ENCODE peak calls at places on chromosomes 11 and 22, in ten cellular contexts. W, P, A, I, O, C, D, M, V and S are unnamed samples.

GRCh38 chr11:118202599-118203422 is 22.0 kb downstream of the JAML start:
- DNase-seq in W (no peak), P (no peak), A (no peak), I (peak), O (peak), C (no peak), D (no peak), M (no peak), V (no peak), S (no peak)

GRCh38 chr11:12602421-12602820 is 71.8 kb upstream of the TEAD1 start:
- DNase-seq in W (no peak), P (peak), A (peak), I (no peak), O (no peak), C (no peak), D (no peak), M (no peak), V (no peak), S (peak)

GRCh38 chr22:35638408-35638807 is 9.8 kb upstream of the APOL6 start:
- DNase-seq in W (peak), P (no peak), A (peak), I (peak), O (peak), C (no peak), D (peak), M (peak), V (no peak), S (peak)

GRCh38 chr11:117930668-117931330 is 1.6 kb upstream of the TMPRSS13 start:
- DNase-seq in W (no peak), P (no peak), A (no peak), I (no peak), O (no peak), C (no peak), D (no peak), M (no peak), V (no peak), S (no peak)

GRCh38 chr11:57971272-57972012 is 52.2 kb upstream of the OR9Q1 start:
- DNase-seq in W (no peak), P (no peak), A (no peak), I (no peak), O (no peak), C (no peak), D (no peak), M (no peak), V (no peak), S (no peak)

GRCh38 chr22:46070215-46070721 is 80.1 kb upstream of the PPARA start:
- DNase-seq in W (peak), P (no peak), A (peak), I (peak), O (peak), C (peak), D (peak), M (peak), V (peak), S (no peak)

GRCh38 chr22:49763138-49763537 is 64.5 kb downstream of the BRD1 start:
- DNase-seq in W (no peak), P (no peak), A (no peak), I (no peak), O (peak), C (no peak), D (no peak), M (peak), V (no peak), S (no peak)

GRCh38 chr22:17159504-17159951 is 451 bp upstream of the HDHD5 start:
- DNase-seq in W (peak), P (peak), A (peak), I (peak), O (peak), C (peak), D (peak), M (no peak), V (peak), S (peak)

GRCh38 chr22:50627914-50628542 is at the start of gene ARSA:
- DNase-seq in W (peak), P (no peak), A (peak), I (peak), O (peak), C (peak), D (peak), M (peak), V (peak), S (peak)

GRCh38 chr11:77147668-77148321 is 19.7 kb downstream of the MYO7A start:
- DNase-seq in W (no peak), P (no peak), A (no peak), I (peak), O (peak), C (no peak), D (no peak), M (no peak), V (peak), S (peak)

GRCh38 chr11:115117931-115118479 is 386.2 kb downstream of the CADM1 start:
- DNase-seq in W (no peak), P (no peak), A (no peak), I (no peak), O (no peak), C (no peak), D (no peak), M (no peak), V (no peak), S (no peak)

GRCh38 chr11:134666273-134667174 is 254.5 kb upstream of the B3GAT1 start:
- DNase-seq in W (no peak), P (no peak), A (no peak), I (no peak), O (no peak), C (no peak), D (no peak), M (peak), V (no peak), S (no peak)

GRCh38 chr11:70892889-70893288 is 359.5 kb downstream of the SHANK2 start:
- DNase-seq in W (no peak), P (no peak), A (no peak), I (no peak), O (no peak), C (no peak), D (no peak), M (no peak), V (no peak), S (no peak)

DNA sequence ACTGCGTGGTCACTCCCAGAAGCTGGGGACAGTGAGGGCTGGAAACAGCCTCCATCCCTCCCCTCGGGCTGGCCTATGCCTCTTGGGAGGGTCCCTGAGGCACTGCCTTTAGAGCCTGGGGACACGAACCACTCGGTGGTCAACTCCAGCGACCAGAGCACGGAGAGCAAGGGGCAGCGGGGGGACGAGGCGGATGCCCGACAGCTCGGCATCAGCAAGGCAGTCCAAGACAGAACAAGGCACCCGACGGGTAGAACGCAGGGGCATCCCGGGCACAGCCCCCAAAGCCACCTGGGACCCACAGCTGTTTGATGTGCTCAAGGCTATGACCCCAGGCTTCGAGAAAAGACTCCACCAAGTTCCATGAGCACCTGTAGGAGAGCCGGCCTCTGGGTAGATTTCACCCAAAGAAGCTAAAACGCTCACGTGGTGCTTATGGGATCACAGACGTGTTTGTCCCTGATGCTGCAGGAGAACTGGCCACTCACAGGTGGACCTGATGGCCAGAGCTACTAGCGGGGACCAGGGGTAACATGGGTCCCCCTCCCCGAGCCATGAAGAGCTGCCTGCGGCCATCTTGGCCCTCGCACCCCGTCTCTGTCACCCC is 510 bp upstream of the LSP1 start:
- DNase-seq in W (no peak), P (no peak), A (no peak), I (no peak), O (no peak), C (no peak), D (no peak), M (no peak), V (no peak), S (no peak)
- H3K4me3 ChIP-seq in W (no peak), P (no peak), A (no peak), I (no peak), O (no peak), C (no peak), D (no peak), M (peak), V (no peak), S (no peak)

GRCh38 chr11:2891291-2891690 is 5.7 kb upstream of the CDKN1C start:
- DNase-seq in W (no peak), P (no peak), A (no peak), I (no peak), O (no peak), C (no peak), D (no peak), M (no peak), V (peak), S (peak)
- TF ChIP-seq CTCF in W (no peak), P (peak), A (peak), I (no peak), O (no peak), C (no peak), D (no peak), M (no peak), V (peak), S (peak)

GRCh38 chr11:15166204-15166603 is 51.5 kb downstream of the INSC start:
- DNase-seq in W (no peak), P (no peak), A (peak), I (no peak), O (no peak), C (no peak), D (no peak), M (no peak), V (no peak), S (no peak)
- H3K4me3 ChIP-seq in W (no peak), P (no peak), A (no peak), I (no peak), O (no peak), C (no peak), D (no peak), M (no peak), V (no peak), S (no peak)

GRCh38 chr11:130427581-130428211 is 713 bp downstream of the ADAMTS8 start:
- DNase-seq in W (no peak), P (no peak), A (no peak), I (peak), O (peak), C (no peak), D (no peak), M (no peak), V (peak), S (no peak)

GRCh38 chr11:130427049-130427388 is 1.4 kb downstream of the ADAMTS8 start:
- DNase-seq in W (no peak), P (no peak), A (no peak), I (no peak), O (no peak), C (no peak), D (no peak), M (no peak), V (no peak), S (no peak)

GRCh38 chr11:130428271-130428670 is at the start of gene ADAMTS8:
- DNase-seq in W (no peak), P (no peak), A (no peak), I (no peak), O (no peak), C (no peak), D (no peak), M (no peak), V (peak), S (no peak)

GRCh38 chr11:130429983-130430382 is 1.6 kb upstream of the ADAMTS8 start:
- DNase-seq in W (no peak), P (no peak), A (no peak), I (no peak), O (no peak), C (no peak), D (no peak), M (no peak), V (no peak), S (no peak)

DNA sequence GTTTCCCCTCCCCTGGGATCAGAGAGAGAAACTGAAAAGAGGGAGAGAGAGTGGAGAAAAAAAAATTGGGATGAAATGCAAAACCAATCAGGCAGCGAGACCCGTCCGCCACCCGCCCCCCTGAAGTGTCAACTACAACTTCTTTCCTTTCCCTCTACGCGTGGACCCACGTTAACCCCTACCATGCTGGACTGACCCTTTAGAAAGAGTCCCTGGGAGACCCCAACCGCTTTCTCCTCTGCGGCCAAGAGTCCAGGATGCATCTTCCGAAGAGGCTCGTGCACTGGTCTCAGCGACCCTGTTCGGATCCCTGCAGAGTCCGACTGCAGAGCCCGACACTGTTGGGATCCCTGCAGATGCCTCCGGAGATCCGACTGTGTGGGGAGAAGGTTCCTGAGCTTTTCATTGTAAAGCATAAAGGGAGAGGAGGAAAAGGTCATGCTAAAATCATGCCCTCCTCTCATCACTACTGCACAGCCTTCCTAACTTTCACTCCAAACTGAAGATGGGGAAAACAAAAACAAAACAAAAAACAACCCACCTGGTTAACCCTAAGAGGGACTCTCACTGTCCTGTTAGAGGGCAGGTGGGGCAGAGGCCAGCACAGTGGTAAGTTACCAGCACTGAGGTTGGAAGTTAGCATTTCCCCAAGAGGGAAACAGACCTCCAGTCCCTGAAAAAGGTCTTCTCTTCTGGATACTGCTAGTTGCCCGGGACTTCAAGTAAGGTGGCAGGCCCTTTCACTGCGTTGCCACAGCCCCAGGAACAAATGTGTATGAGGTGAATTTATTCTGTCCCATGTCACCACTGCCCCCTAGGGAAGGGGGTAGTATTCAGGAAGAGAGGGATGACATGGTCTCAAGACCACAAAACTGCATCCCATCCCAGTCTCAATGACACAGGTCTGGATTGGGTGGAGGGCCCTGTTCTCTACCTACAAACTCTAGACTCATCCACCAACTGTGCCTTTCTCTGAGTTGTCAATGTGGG is 578 bp upstream of the ADAMTS8 start:
- DNase-seq in W (no peak), P (no peak), A (no peak), I (no peak), O (no peak), C (no peak), D (no peak), M (no peak), V (no peak), S (no peak)
- TF ChIP-seq CTCF in W (no peak), P (no peak), A (no peak), I (no peak), O (no peak), C (no peak), D (no peak), M (no peak), V (no peak), S (no peak)

GRCh38 chr11:73453562-73453961 is 77.4 kb downstream of the RELT start:
- DNase-seq in W (no peak), P (no peak), A (peak), I (no peak), O (no peak), C (no peak), D (no peak), M (no peak), V (no peak), S (no peak)
- H3K4me3 ChIP-seq in W (no peak), P (no peak), A (no peak), I (no peak), O (no peak), C (no peak), D (no peak), M (no peak), V (no peak), S (no peak)

GRCh38 chr11:102730036-102730815 is 5.5 kb upstream of the MMP8 start:
- DNase-seq in W (no peak), P (no peak), A (peak), I (peak), O (no peak), C (no peak), D (no peak), M (no peak), V (no peak), S (no peak)

GRCh38 chr11:102727890-102728289 is 3.1 kb upstream of the MMP8 start:
- DNase-seq in W (no peak), P (peak), A (peak), I (no peak), O (no peak), C (no peak), D (no peak), M (no peak), V (no peak), S (peak)

GRCh38 chr11:102734650-102735049 is 9.9 kb upstream of the MMP8 start:
- DNase-seq in W (no peak), P (no peak), A (no peak), I (no peak), O (no peak), C (no peak), D (no peak), M (no peak), V (no peak), S (no peak)

GRCh38 chr11:102733232-102733875 is 8.6 kb upstream of the MMP8 start:
- DNase-seq in W (peak), P (peak), A (peak), I (peak), O (peak), C (peak), D (peak), M (no peak), V (peak), S (peak)
- TF ChIP-seq CTCF in W (peak), P (peak), A (peak), I (peak), O (peak), C (peak), D (peak), M (no peak), V (peak), S (peak)

GRCh38 chr11:111846640-111847039 is 24.7 kb downstream of the ALG9 start:
- DNase-seq in W (no peak), P (peak), A (peak), I (peak), O (no peak), C (no peak), D (no peak), M (no peak), V (no peak), S (peak)

GRCh38 chr11:111852103-111852502 is 19.3 kb downstream of the ALG9 start:
- DNase-seq in W (no peak), P (no peak), A (no peak), I (no peak), O (no peak), C (no peak), D (no peak), M (no peak), V (no peak), S (no peak)

GRCh38 chr11:111849631-111850030 is 21.8 kb downstream of the ALG9 start:
- DNase-seq in W (no peak), P (no peak), A (no peak), I (no peak), O (no peak), C (no peak), D (no peak), M (no peak), V (no peak), S (no peak)

GRCh38 chr11:111851636-111852035 is 19.7 kb downstream of the ALG9 start:
- DNase-seq in W (no peak), P (no peak), A (peak), I (peak), O (no peak), C (no peak), D (no peak), M (no peak), V (no peak), S (peak)

GRCh38 chr11:111851067-111851466 is 20.3 kb downstream of the ALG9 start:
- DNase-seq in W (no peak), P (no peak), A (no peak), I (no peak), O (no peak), C (no peak), D (no peak), M (no peak), V (no peak), S (no peak)
- H3K4me3 ChIP-seq in W (no peak), P (no peak), A (no peak), I (no peak), O (no peak), C (no peak), D (no peak), M (no peak), V (no peak), S (no peak)

GRCh38 chr22:36852056-36852973 is 8.5 kb upstream of the NCF4 start:
- DNase-seq in W (no peak), P (no peak), A (no peak), I (no peak), O (no peak), C (no peak), D (no peak), M (no peak), V (no peak), S (no peak)

GRCh38 chr22:36850682-36851081 is 10.1 kb upstream of the NCF4 start:
- DNase-seq in W (no peak), P (no peak), A (no peak), I (no peak), O (no peak), C (no peak), D (no peak), M (no peak), V (no peak), S (no peak)

GRCh38 chr22:36856121-36856791 is 4.5 kb upstream of the NCF4 start:
- DNase-seq in W (peak), P (peak), A (peak), I (peak), O (peak), C (peak), D (peak), M (peak), V (peak), S (peak)

GRCh38 chr22:36855478-36855877 is 5.3 kb upstream of the NCF4 start:
- DNase-seq in W (no peak), P (no peak), A (no peak), I (no peak), O (no peak), C (no peak), D (no peak), M (no peak), V (no peak), S (no peak)

DNA sequence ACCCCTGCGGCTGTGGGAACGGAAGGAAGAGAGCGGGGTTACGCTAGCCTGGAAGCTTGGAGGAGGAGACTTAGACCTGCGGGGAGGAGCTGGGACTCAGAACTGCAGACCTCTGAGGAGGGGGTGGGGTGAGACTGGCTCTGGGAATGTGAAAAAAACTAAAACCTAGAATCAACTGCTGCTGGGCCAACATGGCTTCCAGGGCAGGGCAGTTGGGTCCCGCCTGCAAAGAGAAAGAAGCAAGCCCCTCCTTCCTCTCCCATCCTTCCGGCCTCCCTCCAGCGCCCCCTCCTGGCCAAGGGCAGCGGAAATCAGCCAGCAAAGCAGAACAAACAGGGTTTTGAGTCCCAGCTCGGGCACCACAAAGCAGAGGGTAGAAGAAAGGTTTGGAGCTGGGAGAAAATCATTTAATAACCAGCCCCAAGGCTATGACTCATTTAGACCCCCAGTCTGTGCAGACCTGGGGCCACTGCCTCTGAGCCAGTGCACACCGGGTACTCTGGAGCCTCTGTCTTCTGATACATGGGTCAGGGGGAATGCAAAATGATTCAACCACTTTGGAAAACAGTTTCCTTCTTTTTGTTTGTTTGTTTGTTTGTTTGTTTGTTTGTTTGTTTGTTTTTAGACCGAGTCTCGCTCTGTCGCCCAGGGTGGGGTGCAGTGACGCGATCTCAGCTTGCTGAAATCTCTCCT is 7.3 kb upstream of the NCF4 start:
- DNase-seq in W (peak), P (no peak), A (peak), I (peak), O (peak), C (peak), D (peak), M (peak), V (peak), S (peak)
- TF ChIP-seq CTCF in W (peak), P (peak), A (peak), I (peak), O (peak), C (no peak), D (peak), M (peak), V (peak), S (peak)

DNA sequence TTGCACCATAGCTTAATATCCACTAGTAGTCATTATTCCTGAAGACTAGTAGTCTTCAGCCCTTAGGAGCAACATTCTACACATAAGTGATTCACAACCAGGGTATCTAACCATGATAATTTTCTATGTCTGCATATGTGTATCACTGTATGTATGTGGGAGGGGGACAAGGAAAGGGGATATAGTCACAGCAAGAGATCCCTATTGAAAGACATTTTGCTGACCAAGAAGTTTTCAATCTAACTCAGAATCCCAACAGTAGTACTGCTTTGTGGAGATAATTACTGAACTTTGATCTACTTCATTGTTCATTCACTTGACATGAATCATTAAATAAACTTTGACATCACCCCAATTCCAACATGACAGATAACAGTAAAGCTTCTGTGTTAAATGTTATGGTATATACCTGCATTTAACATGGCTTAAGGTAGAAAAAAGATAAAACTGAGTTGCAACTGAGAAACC is 10.3 kb downstream of the PIK3C2A start:
- DNase-seq in W (no peak), P (no peak), A (peak), I (peak), O (no peak), C (no peak), D (no peak), M (no peak), V (no peak), S (peak)
- H3K4me3 ChIP-seq in W (no peak), P (no peak), A (no peak), I (no peak), O (no peak), C (no peak), D (no peak), M (no peak), V (no peak), S (no peak)